ENCODE peak calls at places on chromosomes 2 and 18, in ten cellular contexts. R is small intestine; F is left ventricle myocardium inferior; S is CD8-positive, alpha-beta T cell; Z is neuronal stem cell; K is thoracic aorta; W is tibial nerve; H is naive thymus-derived CD4-positive, alpha-beta T cell; B is transverse colon; U is IMR-90. V is an unnamed sample.

GRCh38 chr18:59123588-59124369 is 15.9 kb upstream of the SEC11C start:
- DNase-seq in R (no peak), B (no peak), F (no peak), Z (no peak), U (peak; percentile 94), S (no peak), H (no peak), W (no peak), K (no peak), V (peak; percentile 4)

GRCh38 chr18:77300579-77300978 is 50.9 kb downstream of the GALR1 start:
- DNase-seq in S (no peak), Z (no peak), K (no peak), H (no peak), W (no peak), R (no peak), B (no peak), U (no peak), F (no peak), V (no peak)

GRCh38 chr2:179302764-179303561 is 38.3 kb upstream of the SESTD1 start:
- DNase-seq in H (no peak), S (no peak), R (no peak), F (no peak), Z (no peak), K (no peak), B (no peak), U (peak; percentile 4), W (no peak), V (no peak)

GRCh38 chr2:28593356-28593755 is 97.5 kb downstream of the PLB1 start:
- DNase-seq in K (no peak), B (no peak), F (no peak), U (no peak), S (no peak), R (peak; percentile 9), Z (no peak), W (no peak), H (no peak), V (no peak)

GRCh38 chr2:138503652-138504051 is 2.1 kb downstream of the SPOPL start:
- DNase-seq in U (no peak), R (no peak), W (no peak), F (no peak), B (no peak), H (no peak), K (no peak), Z (no peak), S (no peak), V (no peak)

GRCh38 chr2:74500578-74500946 is 1.2 kb upstream of the LBX2 start:
- DNase-seq in U (no peak), R (no peak), H (no peak), B (no peak), K (no peak), Z (no peak), W (no peak), F (no peak), S (no peak), V (no peak)

GRCh38 chr18:79379931-79380815 is 15.6 kb upstream of the NFATC1 start:
- DNase-seq in S (no peak), H (no peak), B (no peak), Z (no peak), F (no peak), U (no peak), R (no peak), W (no peak), K (no peak), V (no peak)

GRCh38 chr2:219362524-219363164 is 25.1 kb downstream of the DNPEP start:
- DNase-seq in W (peak; percentile 33), S (no peak), Z (no peak), B (peak; percentile 44), F (peak; percentile 61), R (no peak), H (no peak), U (peak; percentile 99), K (no peak), V (peak; percentile 37)

GRCh38 chr18:21307578-21307977 is 65.5 kb downstream of the GREB1L start:
- DNase-seq in U (no peak), Z (no peak), R (no peak), W (no peak), K (no peak), B (no peak), S (no peak), F (no peak), H (no peak), V (no peak)

GRCh38 chr2:232974431-232974830 is 38.6 kb downstream of the NGEF start:
- DNase-seq in Z (no peak), F (no peak), S (no peak), W (no peak), H (no peak), B (no peak), K (no peak), U (no peak), R (no peak), V (no peak)

GRCh38 chr2:237530472-237531433 is 35.6 kb upstream of the PRLH start:
- DNase-seq in W (no peak), F (no peak), Z (no peak), B (no peak), U (no peak), K (no peak), H (no peak), R (no peak), S (no peak), V (no peak)

GRCh38 chr2:47070920-47071824 is 83.9 kb downstream of the STPG4 start:
- DNase-seq in Z (no peak), S (peak; percentile 25), K (peak; percentile 59), H (no peak), R (no peak), W (peak; percentile 84), U (peak; percentile 91), F (peak; percentile 79), B (peak; percentile 77), V (peak; percentile 95)

GRCh38 chr18:71223487-71223886 is 934.6 kb downstream of the SOCS6 start:
- DNase-seq in Z (no peak), S (no peak), U (no peak), F (no peak), K (no peak), B (no peak), H (no peak), R (no peak), W (no peak), V (no peak)

GRCh38 chr18:63302647-63303405 is 16.7 kb downstream of the BCL2 start:
- DNase-seq in B (no peak), F (no peak), R (no peak), W (no peak), S (no peak), H (no peak), Z (no peak), K (no peak), U (no peak), V (no peak)

DNA sequence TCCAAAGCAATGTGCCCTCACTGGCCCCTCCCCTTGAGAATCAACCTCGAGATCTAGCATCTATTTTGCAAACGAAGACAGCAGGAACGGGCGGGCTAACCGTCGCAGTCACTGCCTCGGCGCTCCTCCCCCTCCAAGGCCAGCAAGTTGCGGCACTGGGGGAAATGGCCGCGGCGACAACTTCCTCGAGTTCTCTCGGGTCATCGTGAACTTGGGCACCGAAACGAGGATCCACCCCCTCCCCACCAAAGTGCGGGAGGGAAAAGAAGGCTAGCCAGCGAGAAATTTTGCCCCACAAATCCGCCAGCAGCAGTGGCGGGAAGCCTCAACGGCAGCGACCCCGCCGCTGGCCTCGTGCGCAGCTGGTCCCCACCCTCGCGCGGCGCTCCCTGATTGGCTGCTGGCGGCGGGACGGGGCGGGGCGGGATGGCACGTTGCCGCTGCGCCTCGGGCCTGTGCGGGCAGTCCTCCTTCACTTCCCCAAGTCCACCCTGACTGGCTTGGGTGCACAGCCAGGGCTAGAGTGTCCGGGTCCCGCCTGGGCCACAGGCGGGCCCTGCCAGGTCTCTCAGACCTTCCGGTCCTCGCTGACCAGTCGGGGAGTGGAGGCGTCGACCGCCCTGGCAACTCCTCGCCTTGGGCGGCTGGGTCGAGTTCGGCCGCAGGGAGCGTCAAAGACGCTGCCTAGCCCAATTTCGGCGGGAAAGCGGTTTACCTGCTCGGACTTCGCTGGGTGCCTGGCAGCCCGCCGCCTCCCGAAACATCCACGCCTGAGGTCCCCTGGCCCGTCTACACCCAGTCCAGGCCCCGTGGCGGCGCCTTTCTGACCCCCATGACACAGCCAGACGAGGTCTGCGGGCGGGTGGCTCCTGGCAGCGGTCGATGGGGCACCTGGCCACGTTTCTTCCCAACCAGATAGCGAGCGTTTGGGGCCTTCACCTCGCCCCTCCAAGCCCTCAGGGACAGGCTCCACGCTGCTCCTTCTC is at the start of gene BOLL:
- DNase-seq in B (no peak), W (no peak), U (no peak), H (no peak), R (no peak), Z (no peak), K (no peak), S (no peak), F (no peak), V (no peak)
- H3K27ac ChIP-seq in B (no peak within 1 kb of the TSS), W (no peak within 1 kb of the TSS), U (no peak within 1 kb of the TSS), H (no peak within 1 kb of the TSS), R (no peak within 1 kb of the TSS), Z (no peak within 1 kb of the TSS), K (no peak within 1 kb of the TSS), S (no peak within 1 kb of the TSS), F (no peak within 1 kb of the TSS), V (no peak within 1 kb of the TSS)

GRCh38 chr2:69225933-69226332 is 161.1 kb downstream of the GFPT1 start:
- DNase-seq in W (no peak), B (no peak), H (no peak), Z (no peak), U (peak; percentile 67), K (no peak), S (no peak), R (no peak), F (no peak), V (no peak)
- H3K27ac ChIP-seq in W (no peak overlapping the region), B (no peak overlapping the region), H (no peak overlapping the region), Z (no peak overlapping the region), U (peak overlapping the region; percentile 19), K (no peak overlapping the region), S (no peak overlapping the region), R (no peak overlapping the region), F (no peak overlapping the region), V (no peak overlapping the region)

DNA sequence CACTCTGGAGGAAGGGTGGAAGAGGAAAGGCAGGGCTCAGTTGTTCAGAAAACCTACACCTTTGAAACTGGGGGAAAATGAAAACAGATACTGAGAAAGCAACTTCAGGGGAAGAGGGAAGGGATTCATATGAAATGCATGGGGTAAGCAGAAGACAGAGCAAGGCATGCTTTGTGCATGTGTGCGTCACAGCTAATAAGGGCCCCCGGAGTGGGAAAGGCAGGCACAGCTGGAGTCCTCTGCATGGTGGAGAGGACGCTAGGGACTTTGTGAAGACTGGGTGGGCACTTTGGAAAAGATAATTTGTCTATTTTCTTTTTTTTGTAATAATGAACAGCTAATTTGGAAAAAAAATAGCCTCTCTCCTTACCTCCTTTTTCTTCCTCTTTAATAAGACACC is 476.9 kb upstream of the CELF4 start:
- DNase-seq in R (no peak), W (no peak), Z (no peak), K (no peak), U (no peak), F (no peak), S (no peak), B (no peak), H (no peak), V (no peak)
- H3K27ac ChIP-seq in R (no peak overlapping the region), W (no peak overlapping the region), Z (no peak overlapping the region), K (no peak overlapping the region), U (no peak overlapping the region), F (no peak overlapping the region), S (no peak overlapping the region), B (no peak overlapping the region), H (no peak overlapping the region), V (no peak overlapping the region)

GRCh38 chr2:241924069-241924908 is 54.8 kb downstream of the RTP5 start:
- DNase-seq in W (no peak), S (no peak), H (no peak), B (no peak), K (no peak), Z (no peak), R (no peak), F (no peak), U (no peak), V (no peak)
- H3K27ac ChIP-seq in W (no peak overlapping the region), S (no peak overlapping the region), H (no peak overlapping the region), B (no peak overlapping the region), K (no peak overlapping the region), Z (no peak overlapping the region), R (no peak overlapping the region), F (no peak overlapping the region), U (no peak overlapping the region), V (no peak overlapping the region)

GRCh38 chr2:236166157-236166780 is 1.9 kb downstream of the GBX2 start:
- DNase-seq in F (no peak), R (peak; percentile 16), Z (peak; percentile 23), S (no peak), W (no peak), H (no peak), K (no peak), U (no peak), B (no peak), V (no peak)
- H3K27ac ChIP-seq in F (no peak overlapping the region), R (no peak overlapping the region), Z (no peak overlapping the region), S (no peak overlapping the region), W (no peak overlapping the region), H (no peak overlapping the region), K (no peak overlapping the region), U (no peak overlapping the region), B (no peak overlapping the region), V (no peak overlapping the region)